ENCODE peak calls at places on chromosomes 12 and 14, in nine cellular contexts. R is thoracic aorta, D is tibial nerve, I is heart left ventricle, O is astrocyte, H is right lobe of liver, Y is mammary epithelial cell, N is AG04450, J is PC-3. B is an unnamed sample.

GRCh38 chr14:101075025-101075800 is 171.7 kb upstream of the RTL1 start:
- DNase-seq in R (no peak), D (peak), I (no peak), O (no peak), H (no peak), Y (no peak), N (no peak), J (no peak), B (no peak)

GRCh38 chr14:44846232-44846824 is 115.4 kb downstream of the KLHL28 start:
- DNase-seq in R (no peak), D (no peak), I (no peak), O (no peak), H (no peak), Y (peak), N (peak), J (peak), B (no peak)

GRCh38 chr12:81758421-81759214 is 532 bp downstream of the PPFIA2 start:
- DNase-seq in R (no peak), D (no peak), I (no peak), O (peak), H (no peak), Y (no peak), N (no peak), J (no peak), B (no peak)

GRCh38 chr14:96121660-96122395 is 82.7 kb downstream of the C14orf132 start:
- DNase-seq in R (no peak), D (no peak), I (no peak), O (peak), H (no peak), Y (peak), N (peak), J (no peak), B (no peak)

GRCh38 chr14:58341152-58341748 is 42.9 kb downstream of the ARID4A start:
- DNase-seq in R (no peak), D (no peak), I (no peak), O (no peak), H (no peak), Y (no peak), N (no peak), J (no peak), B (no peak)

GRCh38 chr12:13008741-13009380 is 8.8 kb upstream of the HEBP1 start:
- DNase-seq in R (no peak), D (no peak), I (no peak), O (peak), H (no peak), Y (no peak), N (no peak), J (no peak), B (no peak)

GRCh38 chr14:72521045-72521444 is 372.9 kb downstream of the DPF3 start:
- DNase-seq in R (no peak), D (no peak), I (no peak), O (no peak), H (no peak), Y (peak), N (no peak), J (peak), B (no peak)

GRCh38 chr12:68056300-68056699 is 67.1 kb downstream of the IFNG-AS1 start:
- DNase-seq in R (no peak), D (no peak), I (no peak), O (no peak), H (no peak), Y (no peak), N (no peak), J (no peak), B (no peak)

GRCh38 chr14:75399819-75400678 is 27.8 kb upstream of the JDP2 start:
- DNase-seq in R (peak), D (peak), I (peak), O (no peak), H (peak), Y (peak), N (no peak), J (peak), B (peak)

GRCh38 chr12:90027889-90028570 is 319.4 kb upstream of the ATP2B1 start:
- DNase-seq in R (no peak), D (no peak), I (no peak), O (peak), H (no peak), Y (peak), N (no peak), J (no peak), B (no peak)

GRCh38 chr12:64578556-64578955 is 31.7 kb upstream of the RASSF3 start:
- DNase-seq in R (no peak), D (no peak), I (no peak), O (no peak), H (no peak), Y (no peak), N (no peak), J (no peak), B (no peak)

GRCh38 chr12:117461732-117462131 is 100.3 kb upstream of the NOS1 start:
- DNase-seq in R (no peak), D (no peak), I (no peak), O (no peak), H (no peak), Y (no peak), N (no peak), J (no peak), B (no peak)

GRCh38 chr12:46983959-46984833 is 95.2 kb upstream of the PCED1B start:
- DNase-seq in R (no peak), D (no peak), I (no peak), O (no peak), H (peak), Y (peak), N (peak), J (peak), B (no peak)

GRCh38 chr12:64459388-64460024 is 7.6 kb downstream of the TBK1 start:
- DNase-seq in R (no peak), D (no peak), I (peak), O (no peak), H (no peak), Y (no peak), N (no peak), J (no peak), B (no peak)

GRCh38 chr14:70896317-70896716 is 10.9 kb upstream of the PCNX1 start:
- DNase-seq in R (no peak), D (no peak), I (no peak), O (no peak), H (no peak), Y (no peak), N (no peak), J (no peak), B (no peak)

GRCh38 chr12:84757978-84758377 is 154.6 kb downstream of the SLC6A15 start:
- DNase-seq in R (no peak), D (no peak), I (no peak), O (peak), H (no peak), Y (peak), N (no peak), J (peak), B (no peak)

GRCh38 chr14:78022059-78022458 is 148.1 kb upstream of the NRXN3 start:
- DNase-seq in R (no peak), D (no peak), I (peak), O (peak), H (peak), Y (peak), N (no peak), J (peak), B (peak)

GRCh38 chr14:59020382-59020781 is 168.1 kb upstream of the DAAM1 start:
- DNase-seq in R (no peak), D (no peak), I (no peak), O (peak), H (no peak), Y (peak), N (no peak), J (peak), B (no peak)

GRCh38 chr12:95674088-95674595 is 116.4 kb downstream of the NTN4 start:
- DNase-seq in R (no peak), D (no peak), I (no peak), O (no peak), H (no peak), Y (no peak), N (no peak), J (no peak), B (no peak)

GRCh38 chr14:37939442-37940028 is 268.2 kb upstream of the SSTR1 start:
- DNase-seq in R (no peak), D (no peak), I (no peak), O (no peak), H (no peak), Y (no peak), N (no peak), J (no peak), B (no peak)

GRCh38 chr12:716506-716905 is 35.9 kb upstream of the WNK1 start:
- DNase-seq in R (no peak), D (no peak), I (peak), O (peak), H (no peak), Y (no peak), N (no peak), J (no peak), B (no peak)

GRCh38 chr12:79444089-79444488 is 246.7 kb downstream of the PAWR start:
- DNase-seq in R (no peak), D (no peak), I (no peak), O (peak), H (no peak), Y (peak), N (no peak), J (peak), B (no peak)

GRCh38 chr14:24863933-24864708 is 185.8 kb downstream of the STXBP6 start:
- DNase-seq in R (no peak), D (no peak), I (no peak), O (no peak), H (no peak), Y (no peak), N (no peak), J (no peak), B (no peak)

GRCh38 chr14:24859559-24859958 is 190.4 kb downstream of the STXBP6 start:
- DNase-seq in R (no peak), D (no peak), I (no peak), O (no peak), H (no peak), Y (no peak), N (no peak), J (no peak), B (no peak)

GRCh38 chr14:24858684-24859083 is 191.3 kb downstream of the STXBP6 start:
- DNase-seq in R (no peak), D (no peak), I (no peak), O (no peak), H (no peak), Y (no peak), N (no peak), J (no peak), B (no peak)

GRCh38 chr14:24858052-24858451 is 191.9 kb downstream of the STXBP6 start:
- DNase-seq in R (no peak), D (no peak), I (no peak), O (no peak), H (no peak), Y (no peak), N (no peak), J (no peak), B (no peak)

DNA sequence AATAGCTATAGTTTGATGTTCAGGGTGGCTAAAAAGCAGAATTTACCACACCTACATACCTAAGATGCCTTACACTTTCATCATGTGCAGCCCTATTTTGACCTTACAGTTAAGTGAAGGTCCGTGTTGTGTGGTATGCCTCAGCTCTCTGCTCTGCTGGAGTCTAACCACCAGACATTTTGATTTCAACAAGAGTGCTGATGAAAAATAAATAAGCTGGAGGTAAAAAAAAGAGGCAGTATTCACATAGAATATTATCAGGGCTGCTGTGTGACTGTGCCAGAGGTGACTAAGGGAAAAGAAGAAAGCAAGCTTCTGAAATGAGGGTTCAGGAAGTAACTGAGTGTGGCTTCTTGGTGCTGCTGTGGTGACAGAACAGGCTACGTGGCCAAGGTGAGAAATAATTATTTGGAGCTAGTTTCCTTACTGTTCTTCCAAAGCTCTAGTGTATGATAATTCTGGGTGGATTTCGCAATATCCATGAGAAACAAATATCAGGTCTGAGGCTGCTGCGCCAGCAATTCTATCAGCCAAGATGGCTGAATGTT is 188.8 kb downstream of the STXBP6 start:
- DNase-seq in R (no peak), D (no peak), I (no peak), O (peak), H (no peak), Y (peak), N (no peak), J (no peak), B (no peak)
- H3K4me3 ChIP-seq in R (no peak), D (no peak), I (no peak), O (no peak), H (no peak), Y (no peak), N (no peak), J (no peak), B (no peak)

DNA sequence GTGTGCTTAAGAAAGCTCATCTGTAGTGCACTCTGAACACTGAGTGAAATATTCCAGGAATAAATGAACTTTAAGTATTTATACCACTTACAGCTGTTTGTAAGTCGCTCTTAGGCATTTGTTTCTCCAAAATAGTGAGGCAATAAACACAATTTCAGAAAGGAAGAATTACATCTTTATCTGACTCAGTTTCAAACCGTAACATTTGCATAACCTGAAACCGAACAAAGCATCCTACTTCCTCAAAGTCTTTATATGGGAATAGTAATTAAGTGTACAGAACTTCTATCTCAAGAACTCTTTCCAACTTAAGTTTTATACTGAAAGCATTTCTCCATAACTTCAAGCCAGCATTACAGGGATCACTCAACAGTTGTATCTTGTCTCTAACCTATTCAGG is 58.4 kb downstream of the SOX5 start:
- DNase-seq in R (no peak), D (no peak), I (no peak), O (no peak), H (no peak), Y (no peak), N (no peak), J (no peak), B (no peak)
- TF ChIP-seq CTCF in R (no peak), D (no peak), I (no peak), O (no peak), H (no peak), Y (no peak), N (no peak), J (no peak), B (no peak)

GRCh38 chr14:91283666-91284065 is 39.2 kb upstream of the GPR68 start:
- DNase-seq in R (no peak), D (no peak), I (no peak), O (no peak), H (no peak), Y (no peak), N (no peak), J (peak), B (no peak)
- H3K27ac ChIP-seq in R (no peak), D (no peak), I (no peak), O (no peak), H (no peak), Y (no peak), N (no peak), J (peak), B (no peak)

DNA sequence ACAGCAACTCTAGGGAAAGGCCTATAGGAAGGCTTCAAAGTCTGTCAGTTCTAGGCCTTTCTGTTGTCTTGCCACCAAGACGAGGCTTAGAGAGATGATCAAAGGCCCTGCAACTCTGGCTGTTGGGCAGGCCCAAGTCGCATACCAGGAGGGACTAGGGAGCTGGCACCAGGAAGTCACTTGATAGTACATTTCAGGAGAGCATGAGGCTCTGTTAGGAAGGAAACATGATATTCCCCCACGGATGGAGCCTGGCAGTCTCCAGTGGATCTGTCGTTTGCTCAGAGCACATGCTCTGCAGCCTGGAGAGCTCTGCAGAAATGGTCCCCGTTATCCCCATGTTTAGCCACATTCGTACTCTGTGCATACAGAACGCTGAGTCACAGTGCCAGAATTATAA is 243.7 kb upstream of the FKBP4 start:
- DNase-seq in R (no peak), D (no peak), I (no peak), O (no peak), H (no peak), Y (no peak), N (no peak), J (no peak), B (no peak)
- H3K4me3 ChIP-seq in R (no peak), D (no peak), I (no peak), O (no peak), H (no peak), Y (no peak), N (no peak), J (no peak), B (no peak)

DNA sequence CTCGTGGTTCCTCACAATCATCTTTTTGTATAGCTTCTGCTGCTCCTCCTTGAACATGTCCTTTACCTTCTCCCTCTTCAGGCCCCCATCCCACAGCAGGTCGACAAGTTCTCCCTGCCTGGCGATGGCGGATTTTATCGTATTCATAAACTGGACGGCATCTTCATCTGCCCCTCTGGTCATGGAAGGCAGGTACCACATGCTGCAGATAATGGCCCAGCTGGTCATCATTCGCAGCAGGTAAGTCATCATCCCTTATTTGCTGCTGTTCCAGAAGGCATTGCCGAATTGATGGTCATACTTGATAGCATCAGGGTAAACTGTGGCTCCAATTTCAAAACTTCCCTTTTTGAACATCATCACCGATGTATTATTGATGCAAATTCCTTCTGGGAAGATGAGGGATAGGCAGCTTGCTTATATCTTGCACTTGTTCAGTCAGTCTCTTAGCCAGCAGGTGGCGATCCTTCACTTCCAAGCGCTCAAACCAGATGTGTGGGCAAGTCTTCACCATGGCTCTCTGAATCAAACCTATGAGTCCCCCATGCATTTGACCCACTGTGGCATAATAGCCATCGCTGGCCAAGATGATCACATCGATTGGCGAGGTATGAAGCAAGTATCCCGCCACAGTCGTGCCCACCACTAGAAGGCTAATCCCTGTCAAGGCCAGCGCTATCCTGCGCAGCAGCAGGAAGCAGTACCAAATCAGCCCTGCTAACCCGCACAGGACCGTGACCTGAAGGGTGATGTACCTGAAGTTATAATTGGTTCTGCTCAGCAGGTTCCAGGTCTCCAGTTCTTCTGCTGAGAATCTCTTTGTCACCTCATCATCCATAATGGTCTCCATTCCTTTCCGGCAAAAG is 381.5 kb upstream of the STXBP6 start:
- DNase-seq in R (no peak), D (no peak), I (no peak), O (no peak), H (peak), Y (no peak), N (no peak), J (peak), B (no peak)
- TF ChIP-seq CTCF in R (no peak), D (no peak), I (no peak), O (no peak), H (peak), Y (no peak), N (no peak), J (peak), B (peak)

GRCh38 chr12:91142184-91142583 is 30.9 kb upstream of the LUM start:
- DNase-seq in R (no peak), D (no peak), I (peak), O (peak), H (no peak), Y (no peak), N (no peak), J (no peak), B (no peak)
- H3K27ac ChIP-seq in R (no peak), D (no peak), I (peak), O (no peak), H (no peak), Y (no peak), N (no peak), J (no peak), B (peak)

GRCh38 chr12:3704512-3705348 is 48.2 kb downstream of the CRACR2A start:
- DNase-seq in R (no peak), D (no peak), I (peak), O (no peak), H (no peak), Y (no peak), N (no peak), J (no peak), B (no peak)
- H3K4me3 ChIP-seq in R (peak), D (no peak), I (no peak), O (no peak), H (no peak), Y (no peak), N (peak), J (no peak), B (no peak)

GRCh38 chr14:22598896-22599244 is 770 bp downstream of the ABHD4 start:
- DNase-seq in R (no peak), D (no peak), I (no peak), O (peak), H (no peak), Y (peak), N (no peak), J (peak), B (no peak)
- TF ChIP-seq CTCF in R (peak), D (no peak), I (no peak), O (peak), H (peak), Y (peak), N (peak), J (peak), B (peak)

DNA sequence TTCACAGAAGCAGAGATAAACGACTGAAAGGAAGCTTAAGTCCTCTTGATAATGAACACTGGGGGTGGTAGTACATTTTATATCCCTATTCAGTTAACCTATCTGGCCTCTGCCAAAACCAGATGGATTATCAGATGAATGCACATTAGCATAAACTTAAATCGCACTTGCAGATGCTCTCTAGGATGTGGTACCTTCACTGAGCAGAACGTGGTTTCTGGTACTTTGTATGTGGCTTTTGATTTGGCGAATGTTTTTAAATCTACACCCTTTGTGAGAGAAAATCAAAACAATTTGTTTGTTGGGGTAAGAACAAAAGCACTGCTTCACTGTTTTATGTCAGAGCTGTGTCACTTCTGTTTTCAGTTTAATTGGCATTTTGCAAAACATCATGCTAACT is 21.2 kb upstream of the TAS2R14 start:
- DNase-seq in R (no peak), D (no peak), I (no peak), O (no peak), H (no peak), Y (no peak), N (no peak), J (no peak), B (no peak)
- H3K27ac ChIP-seq in R (no peak), D (no peak), I (no peak), O (no peak), H (no peak), Y (no peak), N (no peak), J (no peak), B (no peak)

GRCh38 chr12:61804301-61804700 is 455.9 kb upstream of the USP15 start:
- DNase-seq in R (no peak), D (no peak), I (no peak), O (no peak), H (no peak), Y (no peak), N (no peak), J (no peak), B (no peak)
- H3K4me3 ChIP-seq in R (no peak), D (no peak), I (no peak), O (no peak), H (no peak), Y (no peak), N (no peak), J (no peak), B (no peak)

B was measured in lower lobe of right lung.